ENCODE peak calls at places on chromosomes 5 and 9, in six cellular contexts. T is mammary epithelial cell, W is mesothelial cell of epicardium, O is endothelial cell, L is left ventricle myocardium inferior, S is tibial nerve. M is an unnamed sample.

GRCh38 chr9:100413839-100414420 is 13.0 kb upstream of the MSANTD3 start:
- DNase-seq in T (no peak), O (no peak), L (no peak), W (no peak), S (no peak), M (no peak)

GRCh38 chr5:27325513-27325912 is 287.1 kb upstream of the CDH9 start:
- DNase-seq in T (peak), S (no peak), W (no peak), O (no peak), L (no peak), M (no peak)

GRCh38 chr5:36270175-36270574 is 28.4 kb upstream of the NADK2 start:
- DNase-seq in W (no peak), T (no peak), S (no peak), L (no peak), O (no peak), M (no peak)

GRCh38 chr9:105828596-105829213 is 134.4 kb downstream of the TMEM38B start:
- DNase-seq in L (no peak), S (no peak), T (peak), O (no peak), W (no peak), M (no peak)

GRCh38 chr5:54093081-54093492 is 217.3 kb downstream of the ARL15 start:
- DNase-seq in L (no peak), S (no peak), W (no peak), T (peak), O (no peak), M (no peak)

GRCh38 chr9:78927099-78927940 is 630.4 kb downstream of the PSAT1 start:
- DNase-seq in S (no peak), W (no peak), O (no peak), L (no peak), T (no peak), M (no peak)

GRCh38 chr9:13896922-13897835 is 416.8 kb downstream of the NFIB start:
- DNase-seq in L (no peak), T (no peak), O (no peak), S (no peak), W (no peak), M (no peak)

GRCh38 chr5:132458226-132458560 is 32.4 kb downstream of the IRF1 start:
- DNase-seq in L (no peak), T (peak), W (no peak), O (no peak), S (no peak), M (no peak)

GRCh38 chr5:147349241-147349640 is 114.4 kb downstream of the STK32A start:
- DNase-seq in O (no peak), S (no peak), W (no peak), L (no peak), T (no peak), M (no peak)

GRCh38 chr5:38651806-38652205 is 95.4 kb upstream of the LIFR start:
- DNase-seq in T (no peak), S (no peak), W (no peak), O (no peak), L (no peak), M (no peak)

GRCh38 chr5:36777105-36777757 is 99.3 kb upstream of the NIPBL start:
- DNase-seq in T (peak), L (no peak), O (peak), S (peak), W (no peak), M (peak)

GRCh38 chr5:172920447-172920849 is 38.8 kb upstream of the RPL26L1 start:
- DNase-seq in L (no peak), W (no peak), T (peak), O (no peak), S (no peak), M (no peak)

GRCh38 chr5:178330791-178331404 is 98.3 kb upstream of the PHYKPL start:
- DNase-seq in T (no peak), W (no peak), O (no peak), L (no peak), S (no peak), M (no peak)

GRCh38 chr9:110116543-110116885 is 91.4 kb downstream of the C9orf152 start:
- DNase-seq in W (no peak), L (no peak), S (no peak), O (no peak), T (peak), M (no peak)

GRCh38 chr5:66171349-66172344 is 27.5 kb downstream of the SREK1 start:
- DNase-seq in T (peak), L (no peak), S (peak), O (peak), W (no peak), M (peak)

GRCh38 chr5:142611154-142611553 is 74.7 kb downstream of the FGF1 start:
- DNase-seq in W (no peak), L (peak), S (peak), T (peak), O (peak), M (peak)

GRCh38 chr5:66933066-66933465 is 263.5 kb downstream of the CD180 start:
- DNase-seq in T (peak), W (no peak), L (no peak), O (no peak), S (no peak), M (no peak)

GRCh38 chr5:42057254-42057690 is 132.2 kb downstream of the FBXO4 start:
- DNase-seq in W (no peak), L (no peak), O (peak), T (peak), S (peak), M (peak)

GRCh38 chr9:131264231-131264630 is 12.1 kb downstream of the FAM78A start:
- DNase-seq in W (no peak), L (no peak), S (no peak), T (no peak), O (no peak), M (no peak)

GRCh38 chr5:135391869-135392255 is 7.2 kb downstream of the MACROH2A1 start:
- DNase-seq in O (no peak), S (peak), L (no peak), T (no peak), W (no peak), M (no peak)

GRCh38 chr5:92886751-92887150 is 694.3 kb downstream of the NR2F1-AS1 start:
- DNase-seq in T (no peak), W (no peak), O (no peak), S (no peak), L (no peak), M (no peak)

GRCh38 chr9:96217756-96218693 is 84.0 kb downstream of the HSD17B3 start:
- DNase-seq in S (peak), W (peak), O (peak), T (peak), L (peak), M (peak)

GRCh38 chr5:35136386-35136785 is 88.6 kb upstream of the AGXT2 start:
- DNase-seq in L (no peak), T (peak), O (no peak), W (no peak), S (no peak), M (no peak)

GRCh38 chr5:86570427-86571083 is 47.2 kb upstream of the COX7C start:
- DNase-seq in L (no peak), T (no peak), S (no peak), O (no peak), W (no peak), M (no peak)

GRCh38 chr9:23887781-23888180 is 61.7 kb upstream of the ELAVL2 start:
- DNase-seq in W (no peak), S (no peak), L (no peak), O (no peak), T (no peak), M (no peak)

GRCh38 chr5:61943718-61944117 is 362.3 kb upstream of the KIF2A start:
- DNase-seq in W (no peak), O (no peak), S (no peak), L (no peak), T (no peak), M (no peak)

GRCh38 chr9:93091453-93092081 is 4.5 kb upstream of the CARD19 start:
- DNase-seq in S (no peak), W (no peak), O (no peak), L (no peak), T (peak), M (peak)

GRCh38 chr5:126139773-126140172 is 283.4 kb upstream of the GRAMD2B start:
- DNase-seq in W (no peak), O (no peak), L (no peak), T (no peak), S (no peak), M (no peak)

GRCh38 chr5:135047347-135047695 is 13.3 kb upstream of the PITX1 start:
- DNase-seq in S (no peak), W (no peak), O (no peak), L (no peak), T (no peak), M (no peak)

GRCh38 chr9:70006299-70006698 is 37.3 kb upstream of the MAMDC2 start:
- DNase-seq in T (no peak), O (no peak), W (no peak), S (no peak), L (no peak), M (no peak)

GRCh38 chr5:113663879-113664278 is 150.4 kb downstream of the YTHDC2 start:
- DNase-seq in L (peak), T (peak), O (peak), S (peak), W (no peak), M (peak)

GRCh38 chr5:112317866-112318265 is 101.2 kb downstream of the EPB41L4A start:
- DNase-seq in O (no peak), W (no peak), L (no peak), S (no peak), T (no peak), M (no peak)

GRCh38 chr5:112318346-112318745 is 100.7 kb downstream of the EPB41L4A start:
- DNase-seq in T (no peak), S (no peak), L (no peak), O (no peak), W (no peak), M (no peak)

GRCh38 chr5:112316006-112316405 is 103.1 kb downstream of the EPB41L4A start:
- DNase-seq in L (no peak), S (no peak), O (no peak), T (peak), W (no peak), M (no peak)

GRCh38 chr5:112320408-112320807 is 98.7 kb downstream of the EPB41L4A start:
- DNase-seq in S (no peak), O (no peak), W (no peak), L (no peak), T (no peak), M (no peak)

GRCh38 chr5:112316731-112317130 is 102.3 kb downstream of the EPB41L4A start:
- DNase-seq in O (no peak), L (no peak), T (no peak), S (no peak), W (no peak), M (no peak)
- TF ChIP-seq CTCF in O (no peak), L (no peak), T (no peak), S (no peak), W (no peak), M (no peak)

DNA sequence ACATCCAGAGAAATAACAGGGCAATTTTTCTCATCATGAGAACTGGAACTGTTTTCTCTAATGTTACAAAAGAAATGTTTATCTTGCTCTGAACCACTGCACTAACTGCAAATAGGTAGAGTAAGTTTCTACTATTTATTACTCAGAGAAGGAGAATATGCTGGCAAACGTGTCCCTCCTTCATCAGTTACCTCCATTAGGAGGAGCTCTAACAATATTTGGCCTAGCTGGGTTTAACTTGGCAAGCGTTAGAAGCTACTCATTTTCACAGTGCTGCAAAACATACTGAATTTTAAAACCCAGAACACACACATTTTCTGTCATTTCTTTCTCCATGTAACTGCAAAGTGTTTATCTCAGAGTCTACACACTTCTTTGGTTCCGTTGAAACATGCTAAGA is 101.0 kb upstream of the GABRG2 start:
- DNase-seq in T (no peak), O (peak), W (no peak), S (no peak), L (no peak), M (no peak)
- TF ChIP-seq CTCF in T (peak), O (no peak), W (no peak), S (peak), L (peak), M (peak)

GRCh38 chr9:138042146-138042545 is 164.6 kb downstream of the CACNA1B start:
- DNase-seq in O (no peak), S (no peak), T (no peak), W (no peak), L (no peak), M (no peak)
- TF ChIP-seq CTCF in O (no peak), S (no peak), T (no peak), W (no peak), L (no peak), M (no peak)

GRCh38 chr5:154857091-154857533 is 1.3 kb upstream of the CNOT8 start:
- DNase-seq in L (peak), W (no peak), T (no peak), S (peak), O (no peak), M (peak)

GRCh38 chr5:154860123-154860522 is 1.7 kb downstream of the CNOT8 start:
- DNase-seq in S (no peak), L (no peak), W (no peak), T (peak), O (peak), M (no peak)

GRCh38 chr5:154858251-154858971 is at the start of gene CNOT8:
- DNase-seq in L (peak), O (peak), T (peak), W (peak), S (peak), M (peak)

GRCh38 chr5:154858972-154859950 is 834 bp downstream of the CNOT8 start:
- DNase-seq in T (peak), S (no peak), W (no peak), L (no peak), O (no peak), M (no peak)

GRCh38 chr5:154857534-154858250 is 735 bp upstream of the CNOT8 start:
- DNase-seq in L (peak), S (peak), O (peak), W (peak), T (peak), M (peak)
- TF ChIP-seq CTCF in L (no peak), S (no peak), O (no peak), W (no peak), T (no peak), M (no peak)

DNA sequence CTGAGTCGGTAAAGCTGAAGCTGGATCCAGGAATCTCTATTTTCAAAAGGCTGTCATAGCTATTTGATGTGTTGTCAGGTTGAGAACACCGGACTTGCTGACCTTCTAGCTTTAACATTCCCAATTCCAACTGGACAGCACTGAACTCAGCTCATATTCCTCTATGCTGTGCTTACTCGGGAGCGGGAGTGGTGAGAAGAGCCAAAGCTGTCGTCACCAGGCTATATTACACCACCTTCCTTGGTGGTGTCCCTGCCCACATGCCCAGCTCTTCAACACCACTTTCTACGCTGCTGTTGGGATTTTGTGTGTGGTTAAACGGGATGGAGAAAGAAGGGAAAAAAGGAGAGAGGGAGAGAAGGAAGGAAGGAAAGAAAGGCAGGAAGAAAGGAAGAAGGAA is 653.6 kb downstream of the RAB3C start:
- DNase-seq in W (no peak), S (no peak), O (no peak), L (no peak), T (no peak), M (no peak)
- TF ChIP-seq CTCF in W (no peak), S (no peak), O (no peak), L (no peak), T (no peak), M (no peak)

DNA sequence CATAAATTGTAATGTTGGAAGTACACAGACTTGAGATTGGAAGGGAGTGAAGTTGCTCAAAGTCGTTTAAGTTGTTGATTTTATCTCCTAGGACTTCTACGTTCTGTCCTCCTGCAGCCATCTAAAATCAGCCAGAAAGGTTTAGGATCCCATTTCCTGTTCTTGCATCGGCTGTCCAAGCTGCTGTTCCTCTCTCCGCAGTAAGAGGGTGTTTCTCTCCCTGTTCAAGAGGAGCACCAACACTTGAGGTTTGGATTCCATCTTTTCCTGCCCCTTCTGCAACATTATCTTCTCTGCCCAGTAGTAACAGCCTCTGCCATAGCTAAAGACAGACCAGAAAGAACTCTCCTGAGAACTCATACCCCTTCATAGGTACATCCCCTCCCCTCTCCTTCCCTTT is 373.4 kb downstream of the GADD45G start:
- DNase-seq in S (no peak), O (no peak), W (no peak), T (no peak), L (no peak), M (no peak)
- TF ChIP-seq CTCF in S (peak), O (no peak), W (no peak), T (peak), L (peak), M (no peak)

GRCh38 chr5:56426658-56427057 is 193.5 kb upstream of the ANKRD55 start:
- DNase-seq in O (no peak), L (no peak), W (no peak), S (no peak), T (no peak), M (no peak)
- TF ChIP-seq CTCF in O (no peak), L (no peak), W (no peak), S (no peak), T (no peak), M (no peak)

DNA sequence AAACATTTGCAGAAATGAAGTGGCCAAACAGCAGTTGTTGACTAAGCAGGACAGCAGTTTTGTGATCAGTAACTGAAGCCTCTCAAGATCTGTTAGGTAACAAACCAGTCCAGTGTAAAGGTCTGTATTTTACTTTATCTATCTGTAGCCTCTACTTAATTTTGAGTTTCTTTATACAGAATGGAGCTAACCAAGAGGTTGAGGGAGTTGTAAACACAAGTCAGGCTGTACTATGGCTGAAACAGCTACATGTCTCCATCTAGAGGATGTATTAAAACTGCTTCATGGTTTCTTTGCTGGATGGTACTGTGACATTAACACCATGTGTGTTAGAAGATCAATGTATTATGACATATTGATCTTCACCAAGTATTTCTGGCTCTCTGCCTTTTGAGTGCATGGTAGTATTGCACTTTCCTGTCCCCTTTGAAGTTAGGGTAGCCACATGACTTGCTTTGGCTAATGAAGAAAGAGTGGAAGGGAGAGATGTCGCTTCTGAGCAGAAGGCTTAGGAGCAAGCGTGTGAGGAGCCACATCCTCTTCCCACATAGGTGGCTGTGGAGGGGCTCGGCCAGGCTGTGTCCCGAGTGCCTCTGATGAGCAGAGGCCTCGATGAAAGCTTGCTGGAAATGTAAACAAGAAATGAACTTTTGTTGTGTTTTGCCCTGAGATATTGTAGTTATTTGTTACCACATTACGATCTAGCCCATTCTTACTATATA is 105.6 kb upstream of the PCA3 start:
- DNase-seq in W (no peak), L (no peak), T (peak), O (no peak), S (no peak), M (peak)
- TF ChIP-seq CTCF in W (no peak), L (peak), T (peak), O (no peak), S (peak), M (peak)

GRCh38 chr9:134275379-134275778 is 50.9 kb upstream of the RXRA start:
- DNase-seq in T (no peak), S (no peak), O (no peak), L (no peak), W (no peak), M (no peak)
- TF ChIP-seq CTCF in T (no peak), S (no peak), O (no peak), L (no peak), W (peak), M (no peak)

GRCh38 chr5:181167814-181168488 is 20.6 kb downstream of the OR2V2 start:
- DNase-seq in L (no peak), W (no peak), O (peak), S (no peak), T (no peak), M (no peak)
- TF ChIP-seq CTCF in L (peak), W (peak), O (peak), S (no peak), T (peak), M (peak)

M was measured in GM20000.